ENCODE peak calls at places on chromosome 14, in six cellular contexts. P is naive thymus-derived CD4-positive, alpha-beta T cell; Z is adipocyte; I is GM06990; M is IMR-90; A is OCI-LY7. F is an unnamed sample.

GRCh38 chr14:55955175-55955574 is 163.0 kb upstream of the PELI2 start:
- DNase-seq in P (no peak), Z (no peak), I (no peak), M (no peak), A (no peak), F (no peak)

GRCh38 chr14:97846156-97846555 is 1049.0 kb downstream of the VRK1 start:
- DNase-seq in P (no peak), Z (no peak), I (no peak), M (no peak), A (no peak), F (no peak)

GRCh38 chr14:57071639-57072038 is 197.1 kb downstream of the EXOC5 start:
- DNase-seq in P (no peak), Z (no peak), I (no peak), M (no peak), A (no peak), F (no peak)

GRCh38 chr14:70812124-70812818 is 3.0 kb upstream of the MAP3K9 start:
- DNase-seq in P (no peak), Z (no peak), I (no peak), M (no peak), A (no peak), F (no peak)

GRCh38 chr14:83975435-83976222 is 1554.3 kb upstream of the FLRT2 start:
- DNase-seq in P (no peak), Z (peak; percentile 78), I (no peak), M (peak; percentile 67), A (no peak), F (no peak)

GRCh38 chr14:89767861-89768268 is 186.7 kb downstream of the EFCAB11 start:
- DNase-seq in P (peak; percentile 68), Z (peak; percentile 64), I (peak; percentile 73), M (peak; percentile 63), A (peak; percentile 81), F (peak; percentile 9)

GRCh38 chr14:92039073-92039719 is 663 bp downstream of the TRIP11 start:
- DNase-seq in P (peak; percentile 2), Z (no peak), I (no peak), M (peak; percentile 70), A (no peak), F (peak; percentile 43)

GRCh38 chr14:69151458-69152180 is 1.3 kb downstream of the DCAF5 start:
- DNase-seq in P (peak; percentile 70), Z (peak; percentile 82), I (peak; percentile 89), M (peak; percentile 67), A (peak; percentile 85), F (peak; percentile 56)

GRCh38 chr14:75482366-75482765 is 39.9 kb upstream of the BATF start:
- DNase-seq in P (no peak), Z (no peak), I (no peak), M (no peak), A (no peak), F (no peak)

GRCh38 chr14:64089920-64090319 is 204.3 kb downstream of the ESR2 start:
- DNase-seq in P (no peak), Z (peak; percentile 6), I (no peak), M (peak; percentile 63), A (no peak), F (peak; percentile 30)

GRCh38 chr14:89165189-89165809 is 251.7 kb downstream of the FOXN3 start:
- DNase-seq in P (no peak), Z (no peak), I (peak; percentile 59), M (no peak), A (peak; percentile 23), F (no peak)

GRCh38 chr14:68248481-68249255 is 429.1 kb downstream of the RAD51B start:
- DNase-seq in P (peak; percentile 64), Z (peak; percentile 81), I (peak; percentile 34), M (peak; percentile 78), A (peak; percentile 85), F (no peak)

GRCh38 chr14:87443039-87443438 is 549.9 kb downstream of the GALC start:
- DNase-seq in P (no peak), Z (no peak), I (no peak), M (no peak), A (no peak), F (no peak)

GRCh38 chr14:22606380-22606779 is 8.3 kb downstream of the ABHD4 start:
- DNase-seq in P (no peak), Z (no peak), I (no peak), M (peak; percentile 36), A (no peak), F (no peak)

GRCh38 chr14:99412122-99413061 is 68.3 kb downstream of the SETD3 start:
- DNase-seq in P (no peak), Z (no peak), I (no peak), M (peak; percentile 25), A (no peak), F (no peak)

GRCh38 chr14:67564236-67564635 is 31.1 kb downstream of the PLEKHH1 start:
- DNase-seq in P (no peak), Z (no peak), I (no peak), M (no peak), A (no peak), F (no peak)

GRCh38 chr14:71472281-71472960 is 459.8 kb upstream of the RGS6 start:
- DNase-seq in P (no peak), Z (peak; percentile 34), I (peak; percentile 41), M (peak; percentile 21), A (no peak), F (no peak)

GRCh38 chr14:62824086-62824485 is 221.2 kb downstream of the KCNH5 start:
- DNase-seq in P (no peak), Z (peak; percentile 44), I (no peak), M (peak; percentile 18), A (no peak), F (no peak)

GRCh38 chr14:62819931-62820330 is 225.3 kb downstream of the KCNH5 start:
- DNase-seq in P (no peak), Z (no peak), I (no peak), M (no peak), A (no peak), F (no peak)
- H3K36me3 ChIP-seq in P (no peaks in the 10 kb centered on the region), Z (no peaks in the 10 kb centered on the region), I (no peaks in the 10 kb centered on the region), M (no peaks in the 10 kb centered on the region), A (no peaks in the 10 kb centered on the region), F (no peaks in the 10 kb centered on the region)

DNA sequence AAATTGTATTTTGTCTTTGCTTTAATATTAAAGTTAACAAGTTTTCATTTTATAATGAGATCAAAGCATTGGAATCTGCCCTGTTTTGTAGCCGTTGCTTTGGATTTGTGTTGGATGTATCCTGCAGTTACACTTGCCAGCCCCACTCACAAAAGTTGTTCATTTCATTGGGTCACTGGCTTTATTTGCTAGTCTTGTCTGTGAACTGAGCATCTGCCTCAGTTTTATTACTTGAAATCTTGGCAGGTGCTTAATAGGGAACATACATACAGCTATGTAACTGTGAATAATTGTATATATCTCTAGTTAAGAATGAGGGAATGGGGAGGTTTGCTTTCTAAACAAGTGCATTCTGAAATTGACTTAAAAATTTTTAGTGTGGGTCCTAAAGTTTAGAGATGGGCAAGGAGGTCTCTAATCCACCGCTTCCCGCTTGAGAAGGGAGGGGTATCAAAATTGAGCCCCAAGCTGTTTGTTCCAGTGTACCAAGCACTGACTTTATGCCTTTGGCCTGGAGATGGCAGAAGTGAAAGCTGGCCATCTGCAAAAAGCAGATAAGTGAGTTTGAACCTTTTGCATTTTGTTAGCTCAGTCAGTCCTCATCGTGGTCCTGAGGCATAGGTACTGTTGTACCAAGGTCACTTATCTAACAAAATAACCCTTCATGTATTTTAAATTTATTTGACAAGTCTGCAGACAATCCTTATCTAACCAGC is 9.3 kb downstream of the EIF5 start:
- DNase-seq in P (no peak), Z (no peak), I (no peak), M (no peak), A (no peak), F (no peak)
- H3K36me3 ChIP-seq in P (peaks cover 51% of the 10 kb centered on the region), Z (peaks cover 69% of the 10 kb centered on the region), I (peaks cover 35% of the 10 kb centered on the region), M (peaks cover 56% of the 10 kb centered on the region), A (peaks cover 71% of the 10 kb centered on the region), F (peaks cover 57% of the 10 kb centered on the region)

DNA sequence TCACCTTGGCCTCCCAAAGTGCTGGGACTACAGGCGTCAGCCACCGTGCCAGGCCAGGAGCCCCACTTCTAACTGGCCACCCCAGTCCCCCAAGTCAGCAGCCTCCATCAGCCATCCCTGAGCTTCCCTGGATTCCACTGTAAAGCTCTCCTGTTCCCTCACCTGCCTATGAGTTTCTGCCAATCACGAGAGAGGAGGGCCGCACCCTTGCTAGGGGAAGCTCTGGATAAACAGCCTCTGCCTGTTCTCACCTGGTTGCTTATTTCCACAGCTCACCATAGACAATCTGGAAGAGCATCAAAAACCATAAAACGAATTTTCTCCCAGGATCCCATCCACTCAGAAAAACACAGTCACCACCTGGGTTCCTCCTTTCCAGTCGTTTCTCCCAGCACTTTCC is 5.0 kb downstream of the CDCA4 start:
- DNase-seq in P (no peak), Z (no peak), I (no peak), M (no peak), A (no peak), F (no peak)
- H3K36me3 ChIP-seq in P (no peaks in the 10 kb centered on the region), Z (peaks cover 6% of the 10 kb centered on the region), I (peaks cover 12% of the 10 kb centered on the region), M (peaks cover 10% of the 10 kb centered on the region), A (peaks cover 95% of the 10 kb centered on the region), F (peaks cover 24% of the 10 kb centered on the region)

DNA sequence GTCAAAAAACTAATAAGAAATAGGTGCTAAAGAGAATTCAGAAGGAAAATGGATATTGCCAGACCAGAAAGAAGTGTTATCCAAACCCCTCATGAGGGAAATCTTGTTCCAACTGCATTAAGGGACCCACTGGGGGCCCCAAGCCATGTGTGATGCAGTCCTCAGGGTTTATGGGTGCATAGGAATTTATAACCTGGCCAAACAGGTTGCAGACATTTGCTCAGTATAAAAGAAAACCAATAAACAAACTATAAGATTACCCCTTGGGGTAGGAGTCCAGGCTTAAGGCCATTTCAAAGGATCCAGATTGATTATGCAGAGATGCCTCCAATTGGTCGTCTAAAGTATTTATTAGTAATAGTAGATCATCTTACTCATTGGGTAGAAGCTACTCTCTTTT is 240.9 kb upstream of the DIO3 start:
- DNase-seq in P (no peak), Z (no peak), I (no peak), M (no peak), A (no peak), F (no peak)
- H3K36me3 ChIP-seq in P (no peaks in the 10 kb centered on the region), Z (no peaks in the 10 kb centered on the region), I (no peaks in the 10 kb centered on the region), M (no peaks in the 10 kb centered on the region), A (peaks cover 4% of the 10 kb centered on the region), F (no peaks in the 10 kb centered on the region)

GRCh38 chr14:77303417-77304156 is 17.1 kb downstream of the POMT2 start:
- DNase-seq in P (no peak), Z (peak; percentile 97), I (no peak), M (peak; percentile 97), A (no peak), F (peak; percentile 63)
- H3K36me3 ChIP-seq in P (no peaks in the 10 kb centered on the region), Z (peaks cover 29% of the 10 kb centered on the region), I (no peaks in the 10 kb centered on the region), M (peaks cover 1% of the 10 kb centered on the region), A (no peaks in the 10 kb centered on the region), F (peaks cover 8% of the 10 kb centered on the region)

DNA sequence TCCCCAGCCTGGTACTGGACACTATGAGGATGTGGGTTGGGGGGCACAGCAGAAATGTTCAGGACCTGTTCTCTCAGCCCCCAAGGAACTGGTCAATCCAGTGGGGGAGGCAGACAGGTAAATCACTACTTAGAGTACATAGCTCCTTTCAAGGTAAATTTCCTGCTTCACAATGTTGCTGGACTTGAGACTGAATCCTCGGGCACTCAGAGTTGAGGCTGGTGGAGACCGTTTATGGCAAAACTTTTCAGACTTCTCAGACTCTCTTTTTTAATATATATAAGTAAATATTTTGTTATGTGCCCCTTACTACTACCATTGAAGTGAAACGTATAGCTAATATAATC is 483 bp upstream of the SERPINA10 start:
- DNase-seq in P (no peak), Z (no peak), I (no peak), M (no peak), A (no peak), F (no peak)
- H3K36me3 ChIP-seq in P (no peaks in the 10 kb centered on the region), Z (no peaks in the 10 kb centered on the region), I (no peaks in the 10 kb centered on the region), M (no peaks in the 10 kb centered on the region), A (no peaks in the 10 kb centered on the region), F (no peaks in the 10 kb centered on the region)

GRCh38 chr14:73014105-73014504 is 12.8 kb downstream of the ZFYVE1 start:
- DNase-seq in P (no peak), Z (peak; percentile 90), I (peak; percentile 69), M (peak; percentile 83), A (no peak), F (no peak)
- H3K36me3 ChIP-seq in P (no peaks in the 10 kb centered on the region), Z (peaks cover 33% of the 10 kb centered on the region), I (peaks cover 3% of the 10 kb centered on the region), M (peaks cover 29% of the 10 kb centered on the region), A (peaks cover 37% of the 10 kb centered on the region), F (no peaks in the 10 kb centered on the region)

GRCh38 chr14:50476134-50476533 is 56.2 kb downstream of the MAP4K5 start:
- DNase-seq in P (no peak), Z (no peak), I (no peak), M (no peak), A (no peak), F (no peak)
- H3K36me3 ChIP-seq in P (peaks cover 7% of the 10 kb centered on the region), Z (peaks cover 95% of the 10 kb centered on the region), I (peaks cover 2% of the 10 kb centered on the region), M (peaks cover 37% of the 10 kb centered on the region), A (peaks cover 58% of the 10 kb centered on the region), F (peaks cover 39% of the 10 kb centered on the region)

F was measured in MG63.